ENCODE peak calls at places on chromosomes 4 and X, in four cellular contexts. S, Q, G and Y are unnamed samples.

GRCh38 chr4:8592366-8593267 is at the start of gene CPZ:
- DNase-seq in Q (no peak), G (peak; percentile 85), S (no peak), Y (peak; percentile 57)

GRCh38 chr4:38514465-38515146 is 149.4 kb upstream of the KLF3 start:
- DNase-seq in S (no peak), Q (no peak), G (no peak), Y (no peak)

GRCh38 chrX:74230094-74230493 is 73.9 kb upstream of the ZCCHC13 start:
- DNase-seq in S (no peak), G (no peak), Q (no peak), Y (no peak)

GRCh38 chr4:7199771-7200441 is 7.6 kb downstream of the SORCS2 start:
- DNase-seq in S (no peak), G (no peak), Q (no peak), Y (no peak)

GRCh38 chrX:93637591-93637990 is 35.8 kb downstream of the NAP1L3 start:
- DNase-seq in Q (no peak), S (no peak), G (no peak), Y (no peak)

GRCh38 chr4:114396808-114397207 is 201.8 kb upstream of the UGT8 start:
- DNase-seq in Q (no peak), S (no peak), G (no peak), Y (no peak)

GRCh38 chr4:85909851-85910250 is 434.9 kb downstream of the ARHGAP24 start:
- DNase-seq in Q (no peak), S (no peak), G (no peak), Y (no peak)

GRCh38 chrX:147498796-147499195 is 412.9 kb upstream of the FMR1 start:
- DNase-seq in G (no peak), Q (no peak), S (no peak), Y (no peak)

GRCh38 chr4:18052158-18052557 is 30.6 kb upstream of the LCORL start:
- DNase-seq in Q (no peak), S (no peak), G (no peak), Y (no peak)

GRCh38 chr4:156538210-156538609 is 433.4 kb downstream of the PDGFC start:
- DNase-seq in S (no peak), Q (no peak), G (no peak), Y (no peak)

GRCh38 chr4:56757821-56758400 is 63.6 kb downstream of the SPINK2 start:
- DNase-seq in Q (no peak), G (peak; percentile 55), S (peak; percentile 82), Y (no peak)

GRCh38 chrX:6708041-6708440 is 173.1 kb upstream of the VCX3A start:
- DNase-seq in S (no peak), G (no peak), Q (no peak), Y (no peak)

GRCh38 chr4:185573651-185574199 is 38.4 kb upstream of the PDLIM3 start:
- DNase-seq in S (no peak), G (peak; percentile 57), Q (peak; percentile 36), Y (no peak)

GRCh38 chrX:107204063-107204605 is 2.1 kb downstream of the NUP62CL start:
- DNase-seq in S (no peak), G (no peak), Q (no peak), Y (no peak)

GRCh38 chr4:3825530-3825929 is 59.3 kb downstream of the ADRA2C start:
- DNase-seq in G (no peak), S (no peak), Q (no peak), Y (no peak)

GRCh38 chr4:3533421-3533820 is 1.2 kb upstream of the LRPAP1 start:
- DNase-seq in G (no peak), Q (no peak), S (no peak), Y (no peak)

GRCh38 chr4:108702960-108703359 is 52.6 kb downstream of the OSTC start:
- DNase-seq in G (no peak), S (no peak), Q (no peak), Y (no peak)

GRCh38 chr4:33577798-33578197 is 2666.5 kb downstream of the ARAP2 start:
- DNase-seq in G (no peak), Q (no peak), S (no peak), Y (no peak)

GRCh38 chrX:25873196-25873595 is 264.9 kb upstream of the MAGEB18 start:
- DNase-seq in Q (no peak), S (no peak), G (no peak), Y (no peak)

GRCh38 chr4:131419147-131419546 is 1729.9 kb upstream of the PCDH10 start:
- DNase-seq in Q (no peak), G (no peak), S (no peak), Y (no peak)

GRCh38 chr4:6688879-6689505 is 4.7 kb upstream of the S100P start:
- DNase-seq in G (peak; percentile 55), Q (no peak), S (no peak), Y (peak; percentile 78)

GRCh38 chr4:52507774-52508173 is 151.3 kb downstream of the USP46 start:
- DNase-seq in S (no peak), Q (no peak), G (no peak), Y (no peak)

GRCh38 chr4:102422843-102423242 is 77.6 kb upstream of the SLC39A8 start:
- DNase-seq in Q (no peak), S (no peak), G (no peak), Y (no peak)

GRCh38 chr4:100009490-100009889 is 59.4 kb upstream of the H2AZ1 start:
- DNase-seq in G (no peak), S (no peak), Q (no peak), Y (no peak)

GRCh38 chrX:112840382-112841113 is at the start of gene AMOT:
- DNase-seq in Q (peak; percentile 83), G (peak; percentile 75), S (no peak), Y (peak; percentile 72)

GRCh38 chrX:14010566-14010965 is 19.1 kb downstream of the GEMIN8 start:
- DNase-seq in Q (no peak), G (no peak), S (no peak), Y (no peak)

GRCh38 chr4:159308571-159309340 is 205.9 kb downstream of the RAPGEF2 start:
- DNase-seq in G (no peak), Q (no peak), S (no peak), Y (no peak)

GRCh38 chr4:20761826-20762225 is 61.6 kb downstream of the PACRGL start:
- DNase-seq in S (no peak), Q (no peak), G (no peak), Y (no peak)

GRCh38 chr4:84258905-84259830 is 239.9 kb downstream of the NKX6-1 start:
- DNase-seq in G (peak; percentile 50), S (peak; percentile 37), Q (no peak), Y (peak; percentile 26)

GRCh38 chrX:39983715-39984114 is 114.0 kb downstream of the BCOR start:
- DNase-seq in G (no peak), S (no peak), Q (no peak), Y (no peak)

GRCh38 chr4:170374770-170375169 is 285.0 kb upstream of the AADAT start:
- DNase-seq in S (no peak), Q (peak; percentile 24), G (peak; percentile 65), Y (peak; percentile 9)

GRCh38 chr4:25925486-25926201 is 11.6 kb downstream of the SMIM20 start:
- DNase-seq in S (no peak), G (peak; percentile 64), Q (peak; percentile 64), Y (peak; percentile 56)

GRCh38 chr4:89915937-89916336 is 21.3 kb downstream of the MMRN1 start:
- DNase-seq in G (no peak), S (no peak), Q (no peak), Y (no peak)

GRCh38 chr4:3861720-3862639 is 95.8 kb downstream of the ADRA2C start:
- DNase-seq in G (no peak), S (no peak), Q (no peak), Y (no peak)

GRCh38 chr4:15488136-15488535 is 18.5 kb downstream of the CC2D2A start:
- DNase-seq in S (no peak), G (no peak), Q (no peak), Y (no peak)

DNA sequence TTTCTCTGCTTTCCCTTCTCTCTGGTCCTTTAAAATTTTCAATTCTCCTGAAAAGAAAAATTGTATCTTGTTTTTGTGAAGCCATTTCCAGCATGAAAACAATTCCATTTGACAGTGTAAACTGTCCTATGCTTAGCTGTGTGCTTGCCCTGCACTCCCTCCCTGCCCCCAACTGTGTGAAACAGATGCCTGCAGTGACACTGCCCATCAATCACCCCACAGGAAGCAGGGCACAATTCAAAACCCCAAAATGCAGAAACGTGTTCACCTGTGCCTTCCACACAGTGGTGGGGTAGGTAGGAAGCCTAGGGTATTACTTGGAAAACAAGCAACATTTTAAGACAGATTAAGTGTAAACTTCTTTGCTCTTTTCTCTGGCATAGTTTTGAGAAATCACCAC is 6.2 kb upstream of the FHDC1 start:
- DNase-seq in Q (no peak), G (no peak), S (no peak), Y (no peak)
- TF ChIP-seq NRF1 in Q (no peak), G (no peak), S (no peak), Y (no peak)

DNA sequence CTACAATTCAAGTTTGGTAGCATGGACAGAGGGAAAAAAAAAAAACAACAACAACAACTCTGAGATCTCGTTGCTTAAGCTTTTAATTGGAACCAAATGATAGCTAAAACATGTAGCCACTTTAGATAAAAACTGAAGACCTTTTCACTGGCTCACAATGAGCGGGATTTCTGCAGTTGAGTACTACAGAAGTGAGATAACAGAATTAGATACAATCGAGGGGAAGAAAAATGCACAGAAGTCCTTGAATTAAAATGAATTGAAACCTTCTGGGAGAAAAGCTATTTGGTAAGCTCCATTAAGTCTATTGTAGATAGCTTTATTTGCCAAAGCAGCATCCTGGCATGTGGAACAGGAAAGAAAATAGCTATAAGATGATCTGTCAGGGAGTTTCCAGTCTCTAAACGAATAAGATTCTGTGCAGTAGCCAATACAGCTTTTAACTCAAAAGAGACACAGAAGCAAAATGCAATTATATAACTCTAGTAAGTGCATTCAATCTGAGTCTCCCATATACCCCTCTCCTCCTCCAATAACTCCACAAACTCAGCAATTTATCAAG is 248.5 kb downstream of the ENOX2 start:
- DNase-seq in Q (peak; percentile 33), G (no peak), S (no peak), Y (no peak)
- TF ChIP-seq NRF1 in Q (no peak), G (no peak), S (no peak), Y (no peak)

GRCh38 chr4:158133551-158133950 is 39.3 kb downstream of the GASK1B start:
- DNase-seq in S (no peak), Q (no peak), G (no peak), Y (no peak)

GRCh38 chr4:158130204-158130603 is 42.6 kb downstream of the GASK1B start:
- DNase-seq in Q (no peak), G (no peak), S (no peak), Y (no peak)

GRCh38 chr4:158129649-158130048 is 43.2 kb downstream of the GASK1B start:
- DNase-seq in Q (no peak), S (no peak), G (no peak), Y (no peak)

GRCh38 chr4:158128540-158128939 is 44.3 kb downstream of the GASK1B start:
- DNase-seq in S (no peak), Q (no peak), G (no peak), Y (no peak)

DNA sequence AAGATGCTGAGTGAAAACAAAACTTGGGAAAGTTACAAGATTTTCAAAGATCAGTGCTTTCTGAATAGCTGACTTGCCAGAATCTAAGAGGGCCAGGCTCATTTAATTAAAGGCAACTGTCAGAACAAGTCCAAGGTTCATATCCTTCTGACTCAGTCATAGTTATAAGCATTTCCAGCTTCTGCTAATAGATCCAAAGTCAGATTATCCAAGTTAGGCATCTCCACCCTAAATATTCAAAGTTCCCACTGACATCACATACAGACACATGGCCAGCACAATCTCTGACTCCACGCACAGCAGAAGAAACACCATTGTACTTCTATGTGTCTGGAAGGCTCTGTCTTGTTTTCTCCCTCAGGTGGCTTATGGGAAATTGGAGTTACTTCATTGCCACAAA is 41.8 kb downstream of the GASK1B start:
- DNase-seq in G (no peak), Q (no peak), S (no peak), Y (no peak)
- TF ChIP-seq NRF1 in G (no peak), Q (no peak), S (no peak), Y (no peak)

GRCh38 chrX:12791253-12792228 is at the start of gene PRPS2:
- DNase-seq in Q (peak; percentile 88), S (no peak), G (peak; percentile 76), Y (peak; percentile 82)
- TF ChIP-seq NRF1 in Q (no peak), S (no peak), G (no peak), Y (no peak)